ENCODE peak calls at places on chromosomes 12 and 14, in six cellular contexts. J is astrocyte, D is hepatocyte, S is A549, I is H1, E is AG04450. G is an unnamed sample.

GRCh38 chr12:18439541-18439940 is 178.2 kb downstream of the PIK3C2G start:
- DNase-seq in J (peak; percentile 55), D (no peak), S (no peak), I (no peak), E (peak; percentile 4), G (no peak)

GRCh38 chr12:1926274-1926673 is 7.8 kb upstream of the CACNA2D4 start:
- DNase-seq in J (no peak), D (peak; percentile 3), S (no peak), I (peak; percentile 34), E (no peak), G (no peak)

GRCh38 chr12:89939468-89940215 is 231.0 kb upstream of the ATP2B1 start:
- DNase-seq in J (no peak), D (no peak), S (no peak), I (no peak), E (no peak), G (no peak)

GRCh38 chr14:36988989-36989388 is 183.4 kb downstream of the SLC25A21 start:
- DNase-seq in J (no peak), D (no peak), S (no peak), I (no peak), E (no peak), G (no peak)

GRCh38 chr14:68762944-68763831 is 29.7 kb downstream of the ZFP36L1 start:
- DNase-seq in J (peak; percentile 63), D (peak; percentile 86), S (no peak), I (peak; percentile 62), E (no peak), G (no peak)

GRCh38 chr12:50986961-50987737 is 34.8 kb downstream of the HIGD1C start:
- DNase-seq in J (peak; percentile 23), D (peak; percentile 83), S (peak; percentile 60), I (no peak), E (peak; percentile 32), G (no peak)

GRCh38 chr12:111389635-111390034 is 16.1 kb upstream of the SH2B3 start:
- DNase-seq in J (no peak), D (no peak), S (no peak), I (no peak), E (no peak), G (no peak)

GRCh38 chr12:4383304-4383865 is 3.9 kb upstream of the FGF23 start:
- DNase-seq in J (no peak), D (peak; percentile 28), S (peak; percentile 26), I (peak; percentile 61), E (no peak), G (no peak)

GRCh38 chr12:14843425-14843887 is at the start of gene ART4:
- DNase-seq in J (no peak), D (no peak), S (no peak), I (no peak), E (no peak), G (peak; percentile 41)

GRCh38 chr12:100267603-100268281 is 765 bp downstream of the SCYL2 start:
- DNase-seq in J (peak; percentile 51), D (peak; percentile 52), S (no peak), I (peak; percentile 71), E (no peak), G (peak; percentile 30)

GRCh38 chr12:122527478-122527944 is 462 bp downstream of the KNTC1 start:
- DNase-seq in J (no peak), D (peak; percentile 21), S (peak; percentile 42), I (no peak), E (no peak), G (no peak)

GRCh38 chr14:69501362-69501964 is 16.9 kb downstream of the PLEKHD1 start:
- DNase-seq in J (no peak), D (peak; percentile 50), S (no peak), I (no peak), E (no peak), G (peak; percentile 72)

GRCh38 chr14:68775614-68776126 is 17.2 kb downstream of the ZFP36L1 start:
- DNase-seq in J (no peak), D (no peak), S (no peak), I (no peak), E (no peak), G (no peak)

GRCh38 chr12:122094261-122094734 is 15.7 kb downstream of the MLXIP start:
- DNase-seq in J (no peak), D (no peak), S (no peak), I (no peak), E (no peak), G (no peak)

GRCh38 chr12:42862055-42862454 is 272.5 kb upstream of the PRICKLE1 start:
- DNase-seq in J (peak; percentile 89), D (no peak), S (no peak), I (no peak), E (no peak), G (no peak)

GRCh38 chr14:23047042-23047634 is 5.1 kb downstream of the PSMB11 start:
- DNase-seq in J (no peak), D (no peak), S (no peak), I (no peak), E (no peak), G (no peak)

GRCh38 chr14:72594099-72594901 is 299.6 kb downstream of the DPF3 start:
- DNase-seq in J (no peak), D (no peak), S (no peak), I (no peak), E (no peak), G (no peak)

GRCh38 chr12:45469902-45470301 is 254.0 kb downstream of the ANO6 start:
- DNase-seq in J (no peak), D (no peak), S (no peak), I (no peak), E (no peak), G (no peak)

GRCh38 chr14:37230551-37231194 is 32.9 kb downstream of the MIPOL1 start:
- DNase-seq in J (peak; percentile 40), D (peak; percentile 89), S (peak; percentile 70), I (no peak), E (peak; percentile 38), G (no peak)

GRCh38 chr14:74684444-74684843 is 28.4 kb downstream of the AREL1 start:
- DNase-seq in J (no peak), D (no peak), S (no peak), I (no peak), E (no peak), G (no peak)

GRCh38 chr14:96592591-96593388 is 90.6 kb downstream of the PAPOLA start:
- DNase-seq in J (peak; percentile 8), D (no peak), S (peak; percentile 45), I (peak; percentile 79), E (no peak), G (no peak)

GRCh38 chr14:51185180-51185579 is 54.9 kb upstream of the TMX1 start:
- DNase-seq in J (no peak), D (no peak), S (no peak), I (no peak), E (no peak), G (no peak)

GRCh38 chr12:91215940-91216454 is 33.4 kb upstream of the DCN start:
- DNase-seq in J (peak; percentile 55), D (no peak), S (peak; percentile 11), I (no peak), E (peak; percentile 67), G (peak; percentile 35)

GRCh38 chr12:82412246-82412645 is 53.9 kb downstream of the METTL25 start:
- DNase-seq in J (no peak), D (no peak), S (peak; percentile 3), I (no peak), E (no peak), G (no peak)

GRCh38 chr12:79451365-79451764 is 239.4 kb downstream of the PAWR start:
- DNase-seq in J (no peak), D (no peak), S (no peak), I (no peak), E (no peak), G (no peak)

GRCh38 chr12:6538420-6539275 is 4.3 kb downstream of the GAPDH start:
- DNase-seq in J (peak; percentile 45), D (no peak), S (peak; percentile 67), I (no peak), E (no peak), G (no peak)

GRCh38 chr12:93380480-93381121 is 2.9 kb downstream of the NUDT4 start:
- DNase-seq in J (peak; percentile 42), D (peak; percentile 40), S (peak; percentile 40), I (no peak), E (no peak), G (no peak)
- H3K4me3 ChIP-seq in J (peak overlapping the region; percentile 100), D (peak overlapping the region; percentile 69), S (peak overlapping the region; percentile 64), I (peak overlapping the region; percentile 96), E (peak overlapping the region; percentile 91), G (peak overlapping the region; percentile 84)

GRCh38 chr14:104393898-104394605 is 185.5 kb upstream of the C14orf180 start:
- DNase-seq in J (no peak), D (peak; percentile 71), S (no peak), I (no peak), E (no peak), G (peak; percentile 64)
- H3K9me3 ChIP-seq in J (no peaks in the 10 kb centered on the region), D (no peaks in the 10 kb centered on the region), S (peaks cover 22% of the 10 kb centered on the region), I (peaks cover 9% of the 10 kb centered on the region), E (peaks cover 91% of the 10 kb centered on the region), G (peaks cover 4% of the 10 kb centered on the region)

GRCh38 chr14:70855486-70855885 is 46.2 kb upstream of the MAP3K9 start:
- DNase-seq in J (no peak), D (no peak), S (no peak), I (no peak), E (no peak), G (no peak)
- TF ChIP-seq CTCF in J (no peak), D (no peak), S (no peak), I (peak; percentile 33), E (no peak), G (no peak)

GRCh38 chr12:57621497-57622292 is 10.5 kb downstream of the ARHGEF25 start:
- DNase-seq in J (no peak), D (peak; percentile 75), S (peak; percentile 64), I (peak; percentile 87), E (no peak), G (no peak)
- H3K4me3 ChIP-seq in J (peak overlapping the region; percentile 36), D (peak overlapping the region; percentile 39), S (peak overlapping the region; percentile 53), I (peak overlapping the region; percentile 52), E (peak overlapping the region; percentile 51), G (peak overlapping the region; percentile 33)

GRCh38 chr12:34249271-34249670 is 227.0 kb downstream of the ALG10 start:
- DNase-seq in J (no peak), D (no peak), S (no peak), I (no peak), E (no peak), G (no peak)
- H3K9me3 ChIP-seq in J (peaks cover 3% of the 10 kb centered on the region), D (no peaks in the 10 kb centered on the region), S (no peaks in the 10 kb centered on the region), I (peaks cover 37% of the 10 kb centered on the region), E (peaks cover 17% of the 10 kb centered on the region), G (no peaks in the 10 kb centered on the region)

GRCh38 chr12:58443981-58444371 is 476.3 kb downstream of the LRIG3 start:
- DNase-seq in J (peak; percentile 88), D (peak; percentile 7), S (no peak), I (no peak), E (no peak), G (no peak)

GRCh38 chr12:58441483-58441882 is 478.8 kb downstream of the LRIG3 start:
- DNase-seq in J (no peak), D (no peak), S (no peak), I (no peak), E (no peak), G (no peak)

DNA sequence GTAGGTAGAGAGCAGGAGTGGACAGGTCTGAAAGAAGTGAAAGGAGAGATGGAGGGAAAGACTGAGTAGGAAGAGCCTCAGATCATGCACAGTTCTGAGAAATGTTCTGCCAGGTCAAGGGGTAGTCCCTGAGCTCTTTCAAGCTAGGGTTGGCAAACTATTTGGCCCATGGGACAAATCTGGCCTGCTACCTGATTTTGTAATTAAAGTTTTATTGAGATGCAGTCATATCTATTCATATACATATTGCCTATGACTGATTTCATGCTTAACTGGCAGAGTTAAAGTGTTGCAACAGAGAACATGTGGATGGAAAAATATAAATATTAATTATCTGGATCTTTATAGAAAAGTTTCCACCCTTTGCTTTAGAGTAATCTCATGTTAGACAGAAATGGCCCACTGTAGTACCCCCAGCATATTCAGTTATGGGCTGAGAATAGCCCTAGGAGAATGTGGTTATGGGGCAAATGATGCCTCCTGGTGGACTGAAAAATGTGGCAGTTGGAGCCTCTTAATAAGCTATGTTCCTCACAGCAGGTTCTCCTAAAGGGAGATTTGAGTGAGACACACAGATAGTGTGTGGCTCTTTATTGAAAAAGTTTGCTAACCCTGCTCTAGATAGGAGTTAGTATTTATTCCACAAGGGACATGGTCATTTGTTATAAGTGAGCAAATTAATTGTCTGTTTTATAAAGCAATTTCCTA is 476.9 kb downstream of the LRIG3 start:
- DNase-seq in J (no peak), D (peak; percentile 26), S (peak; percentile 47), I (peak; percentile 52), E (no peak), G (no peak)
- TF ChIP-seq CTCF in J (peak; percentile 32), D (peak; percentile 45), S (peak; percentile 18), I (peak; percentile 76), E (peak; percentile 43), G (peak; percentile 29)

G was measured in tibial artery.